ENCODE peak calls at places on chromosomes 12 and 14, in four cellular contexts. G is H1, Z is GM12878, A is HepG2. X is an unnamed sample.
A peak's percentile ranks its signal among the peaks of the same experiment; 100 is the strongest.

GRCh38 chr14:104927432-104927816 is 2.7 kb downstream of the PLD4 start:
- DNase-seq in A (no peak), G (no peak), Z (no peak), X (no peak)

GRCh38 chr12:111209779-111210178 is 159.1 kb downstream of the PHETA1 start:
- DNase-seq in A (no peak), G (no peak), Z (no peak), X (no peak)

GRCh38 chr12:9648701-9649531 is 20.6 kb upstream of the CLEC2D start:
- DNase-seq in A (no peak), G (no peak), Z (no peak), X (no peak)

GRCh38 chr14:105376521-105377440 is 21.6 kb upstream of the TEX22 start:
- DNase-seq in A (no peak), Z (no peak), G (peak; percentile 64), X (no peak)

GRCh38 chr14:28294834-28295440 is 471.6 kb upstream of the FOXG1 start:
- DNase-seq in Z (no peak), A (peak; percentile 27), G (no peak), X (no peak)

GRCh38 chr12:2212971-2213869 is 160.4 kb downstream of the CACNA1C start:
- DNase-seq in A (no peak), Z (no peak), G (no peak), X (peak; percentile 82)

GRCh38 chr12:47832263-47832933 is 12.7 kb upstream of the HDAC7 start:
- DNase-seq in Z (no peak), G (no peak), A (no peak), X (no peak)

GRCh38 chr12:118377891-118378470 is 1.6 kb downstream of the SUDS3 start:
- DNase-seq in G (peak; percentile 86), A (peak; percentile 36), Z (no peak), X (no peak)

GRCh38 chr14:65213316-65213715 is 111.0 kb upstream of the MAX start:
- DNase-seq in A (no peak), G (no peak), Z (no peak), X (peak; percentile 40)

GRCh38 chr12:83173250-83173649 is 486.5 kb downstream of the TMTC2 start:
- DNase-seq in Z (no peak), G (no peak), A (no peak), X (no peak)

GRCh38 chr12:132747395-132747794 is 14.2 kb downstream of the ANKLE2 start:
- DNase-seq in G (no peak), Z (no peak), A (no peak), X (no peak)

GRCh38 chr12:50637870-50638481 is 125.9 kb upstream of the ATF1 start:
- DNase-seq in G (no peak), A (peak; percentile 40), Z (no peak), X (no peak)

GRCh38 chr14:69886843-69887242 is 7.6 kb downstream of the SMOC1 start:
- DNase-seq in Z (no peak), G (no peak), A (no peak), X (no peak)

GRCh38 chr12:124233041-124233836 is 61.7 kb upstream of the RFLNA start:
- DNase-seq in A (no peak), G (no peak), Z (no peak), X (no peak)

GRCh38 chr12:131090254-131091210 is 136.8 kb downstream of the ADGRD1 start:
- DNase-seq in A (no peak), Z (no peak), G (no peak), X (no peak)

GRCh38 chr12:4114986-4115385 is 158.6 kb upstream of the CCND2 start:
- DNase-seq in G (peak; percentile 49), Z (no peak), A (no peak), X (no peak)

GRCh38 chr14:102481371-102481770 is 28.2 kb downstream of the ANKRD9 start:
- DNase-seq in G (no peak), Z (no peak), A (no peak), X (no peak)

GRCh38 chr14:67971627-67972625 is 152.3 kb downstream of the RAD51B start:
- DNase-seq in G (no peak), Z (no peak), A (no peak), X (no peak)

GRCh38 chr12:13564266-13564810 is 367.8 kb downstream of the EMP1 start:
- DNase-seq in G (no peak), A (no peak), Z (no peak), X (no peak)

GRCh38 chr12:26971963-26972362 is 33.7 kb downstream of the FGFR1OP2 start:
- DNase-seq in Z (peak; percentile 72), A (no peak), G (no peak), X (no peak)

GRCh38 chr14:38730420-38730819 is 372.6 kb downstream of the SEC23A start:
- DNase-seq in A (no peak), Z (no peak), G (no peak), X (no peak)

GRCh38 chr14:93045211-93045674 is 70.5 kb downstream of the ITPK1 start:
- DNase-seq in A (peak; percentile 65), G (no peak), Z (no peak), X (peak; percentile 75)

GRCh38 chr14:24416254-24416931 is 13.1 kb downstream of the CBLN3 start:
- DNase-seq in Z (no peak), A (no peak), G (no peak), X (no peak)

GRCh38 chr14:77301103-77301502 is 19.6 kb downstream of the POMT2 start:
- DNase-seq in G (peak; percentile 90), Z (no peak), A (peak; percentile 75), X (peak; percentile 67)

GRCh38 chr14:80636071-80636470 is 305.5 kb downstream of the CEP128 start:
- DNase-seq in Z (no peak), A (no peak), G (no peak), X (peak; percentile 0)

GRCh38 chr12:61097991-61098580 is 1162.1 kb upstream of the USP15 start:
- DNase-seq in A (no peak), G (no peak), Z (no peak), X (no peak)

GRCh38 chr12:115942346-115942745 is 335.1 kb downstream of the MED13L start:
- DNase-seq in A (no peak), G (no peak), Z (no peak), X (no peak)

GRCh38 chr12:93173178-93173957 is 204.4 kb upstream of the NUDT4 start:
- DNase-seq in G (no peak), Z (no peak), A (no peak), X (no peak)

GRCh38 chr14:32306549-32306948 is 22.5 kb upstream of the AKAP6 start:
- DNase-seq in G (no peak), A (no peak), Z (no peak), X (no peak)

GRCh38 chr12:128920468-128920867 is 67.2 kb downstream of the GLT1D1 start:
- DNase-seq in A (no peak), G (no peak), Z (no peak), X (no peak)

GRCh38 chr14:67695394-67695949 is at the start of gene RDH11:
- DNase-seq in Z (peak; percentile 50), G (peak; percentile 86), A (peak; percentile 90), X (peak; percentile 66)

GRCh38 chr12:92539966-92540791 is 162.6 kb upstream of the PLEKHG7 start:
- DNase-seq in G (peak; percentile 50), Z (no peak), A (no peak), X (no peak)

GRCh38 chr14:80959448-80960006 is 4.1 kb downstream of the TSHR start:
- DNase-seq in G (no peak), Z (peak; percentile 91), A (no peak), X (no peak)

GRCh38 chr12:95215925-95216324 is 1.3 kb downstream of the FGD6 start:
- DNase-seq in Z (no peak), G (no peak), A (peak; percentile 30), X (no peak)

GRCh38 chr12:56321027-56321426 is 5.2 kb upstream of the CNPY2 start:
- DNase-seq in G (no peak), A (no peak), Z (no peak), X (no peak)

DNA sequence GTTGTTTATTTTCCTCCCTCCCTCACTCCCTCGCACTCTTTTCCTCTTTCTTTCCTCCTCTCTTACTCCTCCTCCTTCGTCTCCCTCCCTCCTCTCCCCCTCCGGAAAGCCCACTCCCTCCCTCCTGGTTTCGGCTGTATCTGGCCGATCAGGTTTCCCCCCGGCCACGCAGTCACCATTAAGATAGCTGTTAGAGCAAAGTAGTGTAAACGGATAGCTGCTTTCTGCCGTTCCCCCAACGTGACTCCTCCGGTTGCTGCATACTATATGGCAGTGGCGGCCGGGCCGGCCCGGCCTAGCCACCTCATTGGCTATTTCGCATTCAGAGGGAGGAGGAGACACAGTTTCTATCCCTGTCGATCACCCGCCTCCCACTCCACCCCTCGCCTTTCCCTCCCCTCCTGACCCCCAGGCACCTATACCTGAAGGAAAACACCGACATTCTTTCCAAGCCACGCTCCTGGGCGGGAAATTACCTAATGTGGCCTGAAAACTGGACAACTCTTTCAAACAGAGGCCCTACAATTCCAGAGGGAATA is at the start of gene SIX4:
- DNase-seq in G (peak; percentile 77), Z (no peak), A (peak; percentile 84), X (no peak)
- H3K9ac ChIP-seq in G (peak within 1 kb of the TSS; percentile 93), Z (peak within 1 kb of the TSS; percentile 8), A (peak within 1 kb of the TSS; percentile 86), X (peak within 1 kb of the TSS; percentile 93)

GRCh38 chr12:78473136-78473535 is 391.4 kb upstream of the SYT1 start:
- DNase-seq in A (no peak), Z (no peak), G (no peak), X (no peak)

GRCh38 chr12:78473561-78473960 is 391.0 kb upstream of the SYT1 start:
- DNase-seq in A (no peak), G (no peak), Z (no peak), X (no peak)

GRCh38 chr12:78470354-78471195 is 394.0 kb upstream of the SYT1 start:
- DNase-seq in A (peak; percentile 27), G (no peak), Z (no peak), X (peak; percentile 27)
- TF ChIP-seq SUZ12 in A (no peak), G (no peak), Z (no peak), X (no peak)

DNA sequence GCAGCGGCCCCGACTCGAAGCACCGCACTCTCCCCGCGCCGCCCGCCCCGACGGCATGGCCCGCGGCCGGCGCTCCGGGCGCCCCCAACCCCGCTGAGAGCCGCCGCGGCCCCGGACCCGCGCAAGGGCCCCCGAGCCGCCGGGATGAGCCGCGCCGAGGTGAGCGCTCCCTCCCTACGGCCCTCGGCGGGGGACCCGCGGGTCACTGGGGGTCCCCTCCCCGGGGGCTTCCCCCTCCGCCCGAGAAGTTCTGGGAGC is 847 bp upstream of the SAMD4A start:
- DNase-seq in A (no peak), G (peak; percentile 68), Z (no peak), X (no peak)
- H3K9ac ChIP-seq in A (peak overlapping the region; percentile 96), G (no peak overlapping the region), Z (no peak overlapping the region), X (peak overlapping the region; percentile 85)

DNA sequence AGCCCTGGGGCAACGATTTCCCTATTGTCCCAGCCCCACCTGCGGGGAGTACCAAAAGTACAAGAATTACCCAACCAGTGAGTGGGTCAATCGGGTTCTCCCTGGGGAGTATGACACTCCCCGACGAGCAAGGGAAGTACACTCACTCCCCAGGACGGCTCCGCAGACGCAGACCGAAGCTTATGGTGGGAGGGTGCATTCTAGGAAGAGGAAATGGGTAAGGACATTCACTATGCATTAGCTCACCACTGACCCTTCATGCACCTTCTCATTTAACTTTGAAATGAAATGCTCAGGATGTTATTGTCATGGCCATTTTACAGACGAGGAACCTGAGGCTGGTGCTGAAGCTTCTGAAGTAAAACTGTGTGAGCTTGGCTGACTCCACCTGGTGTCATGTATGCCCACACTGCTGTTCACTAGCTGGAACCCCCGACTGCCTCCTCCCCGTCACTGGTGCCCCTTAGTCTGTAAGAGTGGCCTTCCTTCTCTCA is 45.8 kb upstream of the TMED10 start:
- DNase-seq in A (no peak), G (no peak), Z (peak; percentile 53), X (no peak)
- TF ChIP-seq SUZ12 in A (no peak), G (no peak), Z (no peak), X (no peak)

GRCh38 chr14:78605065-78605762 is 435.0 kb downstream of the NRXN3 start:
- DNase-seq in G (no peak), A (no peak), Z (no peak), X (no peak)
- H3K9ac ChIP-seq in G (no peak overlapping the region), A (no peak overlapping the region), Z (no peak overlapping the region), X (no peak overlapping the region)